ENCODE peak calls at places on chromosomes 13 and 19, in seven cellular contexts. Z is Caki2; N is iPS-NIHi11; J is fibroblast of the aortic adventitia; T is stimulated activated CD4-positive, alpha-beta T cell treated with anti-CD3 and anti-CD28 coated beads, Interleukin-12 subunit alpha, Interleukin-12 subunit beta, amount 100 ng/mL, for 48 hours; R is activated T-helper 1 cell treated with Interleukin-2 at 50 U/mL for 16 hours; X is uterus. L is an unnamed sample.

GRCh38 chr19:12872941-12873890 is 8.0 kb downstream of the DNASE2 start:
- DNase-seq in R (peak), T (peak), N (peak), X (no peak), Z (peak), J (peak), L (no peak)

GRCh38 chr19:18946918-18947317 is 5.9 kb upstream of the HOMER3 start:
- DNase-seq in Z (no peak), T (no peak), R (no peak), X (no peak), J (no peak), N (no peak), L (no peak)

GRCh38 chr19:38266981-38267597 is 2.7 kb downstream of the SPINT2 start:
- DNase-seq in T (no peak), R (no peak), X (no peak), Z (peak), J (peak), N (no peak), L (no peak)

GRCh38 chr13:87172166-87172825 is 498.9 kb upstream of the SLITRK5 start:
- DNase-seq in X (no peak), N (no peak), Z (no peak), R (no peak), J (peak), T (no peak), L (no peak)

GRCh38 chr13:37446503-37446902 is 152.1 kb downstream of the POSTN start:
- DNase-seq in N (no peak), R (no peak), T (no peak), Z (no peak), X (peak), J (peak), L (no peak)

GRCh38 chr19:52896431-52897148 is 845 bp downstream of the ZNF320 start:
- DNase-seq in T (no peak), N (peak), R (no peak), J (peak), X (peak), Z (peak), L (peak)

GRCh38 chr19:53511933-53512374 is 26.0 kb upstream of the ZNF331 start:
- DNase-seq in J (peak), T (no peak), X (peak), N (peak), Z (no peak), R (peak), L (peak)

GRCh38 chr13:111219306-111219705 is 101.1 kb upstream of the TEX29 start:
- DNase-seq in X (no peak), R (no peak), N (no peak), J (peak), Z (no peak), T (no peak), L (no peak)

GRCh38 chr13:111893071-111893606 is 173.8 kb upstream of the SOX1 start:
- DNase-seq in T (no peak), Z (no peak), N (peak), X (no peak), J (no peak), R (no peak), L (peak)

GRCh38 chr19:54317965-54318240 is 4.9 kb upstream of the LILRA5 start:
- DNase-seq in R (no peak), N (no peak), Z (no peak), J (no peak), T (no peak), X (no peak), L (no peak)

GRCh38 chr13:36804588-36804987 is 14.4 kb upstream of the RFXAP start:
- DNase-seq in R (no peak), J (no peak), N (no peak), X (no peak), Z (no peak), T (no peak), L (no peak)

GRCh38 chr13:49938274-49938673 is 2.1 kb upstream of the SPRYD7 start:
- DNase-seq in X (no peak), R (no peak), N (no peak), J (no peak), Z (no peak), T (no peak), L (no peak)

GRCh38 chr19:57708641-57709354 is at the start of gene ZNF154:
- DNase-seq in J (peak), T (no peak), X (no peak), Z (no peak), R (no peak), N (peak), L (peak)

GRCh38 chr13:102487330-102487729 is 85.5 kb upstream of the FGF14 start:
- DNase-seq in Z (no peak), N (no peak), J (no peak), R (no peak), T (no peak), X (no peak), L (no peak)

L was measured in neuronal stem cell.